ENCODE peak calls at places on chromosome 3, in ten cellular contexts. O is M059J, U is heart left ventricle, F is endothelial cell, E is posterior cingulate gyrus, K is stomach, Q is fibroblast of the conjunctiva, Y is MM.1S, S is aorta, J is psoas muscle. G is an unnamed sample.

GRCh38 chr3:71226565-71227281 is 356.8 kb downstream of the FOXP1 start:
- DNase-seq in S (peak), O (peak), F (no peak), E (no peak), K (no peak), U (peak), J (peak), Y (no peak), Q (no peak), G (no peak)

GRCh38 chr3:171569571-171570132 is 109.4 kb upstream of the TNIK start:
- DNase-seq in F (no peak), Y (no peak), E (no peak), Q (no peak), S (no peak), J (no peak), K (no peak), U (no peak), O (no peak), G (no peak)

GRCh38 chr3:158739661-158740060 is 7.4 kb upstream of the RARRES1 start:
- DNase-seq in S (no peak), O (no peak), J (no peak), K (no peak), Q (no peak), F (no peak), U (no peak), E (no peak), Y (no peak), G (no peak)

GRCh38 chr3:139586420-139587017 is 47.0 kb upstream of the RBP1 start:
- DNase-seq in U (no peak), Q (no peak), E (no peak), O (peak), K (no peak), J (no peak), F (no peak), Y (peak), S (no peak), G (no peak)

GRCh38 chr3:11001658-11002021 is 9.1 kb downstream of the SLC6A1 start:
- DNase-seq in Y (no peak), J (no peak), E (no peak), O (no peak), S (no peak), K (no peak), U (no peak), F (no peak), Q (no peak), G (no peak)

GRCh38 chr3:188734395-188734794 is 437.4 kb upstream of the TPRG1 start:
- DNase-seq in Q (no peak), S (no peak), E (no peak), Y (no peak), O (peak), J (no peak), F (no peak), K (peak), U (no peak), G (no peak)

GRCh38 chr3:119019767-119020518 is 14.7 kb downstream of the IGSF11 start:
- DNase-seq in K (no peak), E (no peak), S (no peak), U (no peak), Y (no peak), Q (no peak), J (no peak), F (no peak), O (no peak), G (no peak)

GRCh38 chr3:175865724-175866123 is 1006.6 kb downstream of the NAALADL2 start:
- DNase-seq in S (no peak), O (no peak), U (no peak), Y (no peak), K (no peak), J (no peak), E (no peak), Q (no peak), F (no peak), G (no peak)

GRCh38 chr3:143885803-143886427 is 37.6 kb upstream of the SLC9A9 start:
- DNase-seq in Q (no peak), U (no peak), O (peak), S (no peak), F (peak), E (no peak), K (no peak), Y (peak), J (no peak), G (peak)

GRCh38 chr3:58184982-58185360 is 25.8 kb downstream of the DNASE1L3 start:
- DNase-seq in S (no peak), E (no peak), U (no peak), Q (no peak), Y (no peak), K (no peak), F (no peak), O (no peak), J (no peak), G (no peak)

GRCh38 chr3:135304378-135304777 is 509.3 kb downstream of the EPHB1 start:
- DNase-seq in U (no peak), E (no peak), J (no peak), K (no peak), F (no peak), O (peak), S (no peak), Q (no peak), Y (no peak), G (no peak)

GRCh38 chr3:10524799-10525301 is 19.5 kb upstream of the ATP2B2 start:
- DNase-seq in Q (no peak), K (peak), F (no peak), E (no peak), Y (no peak), J (no peak), S (no peak), U (peak), O (no peak), G (peak)

GRCh38 chr3:172087827-172088580 is 48.6 kb downstream of the FNDC3B start:
- DNase-seq in U (no peak), J (no peak), K (no peak), F (no peak), Y (peak), S (no peak), E (no peak), Q (no peak), O (no peak), G (no peak)

GRCh38 chr3:42979044-42979962 is at the start of gene GASK1A:
- DNase-seq in U (peak), K (peak), E (peak), S (peak), O (peak), F (peak), Y (peak), Q (no peak), J (peak), G (peak)

GRCh38 chr3:32360514-32360869 is 31.2 kb upstream of the CMTM7 start:
- DNase-seq in U (no peak), J (no peak), O (no peak), E (no peak), S (no peak), K (no peak), Q (no peak), F (no peak), Y (no peak), G (no peak)

GRCh38 chr3:38651153-38651789 is 1.8 kb upstream of the SCN5A start:
- DNase-seq in O (peak), K (peak), S (peak), Q (no peak), F (peak), J (peak), E (no peak), Y (peak), U (peak), G (peak)

GRCh38 chr3:14768881-14769280 is 49.9 kb upstream of the FGD5 start:
- DNase-seq in S (no peak), Q (no peak), F (no peak), J (no peak), U (no peak), O (no peak), K (no peak), E (no peak), Y (no peak), G (no peak)

GRCh38 chr3:187722206-187722612 is 19.9 kb upstream of the RTP2 start:
- DNase-seq in J (no peak), O (no peak), Y (no peak), E (no peak), K (no peak), S (no peak), F (no peak), U (no peak), Q (no peak), G (peak)

GRCh38 chr3:27985369-27986035 is 255.9 kb upstream of the CMC1 start:
- DNase-seq in O (no peak), Y (no peak), U (no peak), S (no peak), E (no peak), K (no peak), J (no peak), F (no peak), Q (no peak), G (no peak)

GRCh38 chr3:103499132-103499885 is 1064.5 kb downstream of the ZPLD1 start:
- DNase-seq in K (no peak), F (no peak), S (no peak), E (no peak), O (peak), U (no peak), Y (no peak), Q (no peak), J (no peak), G (no peak)

GRCh38 chr3:116512281-116512680 is 67.0 kb upstream of the LSAMP start:
- DNase-seq in U (no peak), K (no peak), J (no peak), O (no peak), Q (no peak), F (no peak), S (no peak), E (no peak), Y (no peak), G (no peak)

GRCh38 chr3:108099203-108099602 is 8.4 kb upstream of the CD47 start:
- DNase-seq in S (no peak), F (no peak), O (peak), U (no peak), E (no peak), Y (no peak), Q (no peak), J (no peak), K (no peak), G (no peak)

GRCh38 chr3:152531717-152532116 is 263.0 kb downstream of the MBNL1 start:
- DNase-seq in Q (no peak), Y (no peak), J (no peak), E (no peak), U (no peak), K (no peak), S (no peak), F (no peak), O (no peak), G (no peak)

GRCh38 chr3:57967590-57967989 is 40.6 kb upstream of the FLNB start:
- DNase-seq in E (no peak), K (no peak), U (no peak), O (no peak), Q (no peak), J (no peak), S (no peak), F (no peak), Y (no peak), G (no peak)

GRCh38 chr3:132083159-132083558 is 48.3 kb upstream of the CPNE4 start:
- DNase-seq in U (no peak), Q (no peak), S (no peak), O (no peak), Y (no peak), J (no peak), E (no peak), F (no peak), K (no peak), G (no peak)

GRCh38 chr3:112979244-112979832 is 4.4 kb upstream of the CD200R1 start:
- DNase-seq in U (no peak), F (no peak), S (no peak), O (peak), K (no peak), E (no peak), Y (peak), Q (peak), J (no peak), G (no peak)

GRCh38 chr3:57292159-57292894 is at the start of gene ASB14:
- DNase-seq in E (no peak), S (no peak), J (no peak), K (no peak), U (no peak), Q (no peak), O (no peak), Y (no peak), F (no peak), G (no peak)

GRCh38 chr3:189195302-189195701 is 23.5 kb downstream of the TPRG1 start:
- DNase-seq in Q (no peak), Y (no peak), S (no peak), K (no peak), O (peak), E (no peak), F (no peak), J (no peak), U (no peak), G (peak)

GRCh38 chr3:38717603-38718240 is 68.2 kb upstream of the SCN5A start:
- DNase-seq in K (no peak), O (no peak), Y (no peak), U (peak), E (peak), J (no peak), Q (no peak), S (no peak), F (no peak), G (no peak)

GRCh38 chr3:17605032-17605431 is 137.4 kb downstream of the TBC1D5 start:
- DNase-seq in E (no peak), U (no peak), K (no peak), Y (no peak), O (peak), J (no peak), Q (peak), F (no peak), S (no peak), G (no peak)

GRCh38 chr3:143979813-143980212 is 8.2 kb downstream of the DIPK2A start:
- DNase-seq in U (no peak), K (no peak), F (no peak), Q (no peak), S (no peak), Y (no peak), E (no peak), O (no peak), J (no peak), G (no peak)

GRCh38 chr3:137294139-137294538 is 336.4 kb downstream of the IL20RB start:
- DNase-seq in F (no peak), Q (no peak), U (no peak), Y (no peak), E (no peak), K (no peak), J (no peak), O (no peak), S (no peak), G (no peak)